ENCODE peak calls at places on chromosomes 7 and 10, in seven cellular contexts. One of them, this sample, is unnamed.

GRCh38 chr7:2355079-2356008 is 717 bp downstream of the EIF3B start:
- DNase-seq in K562: peak; percentile 32
- DNase-seq in NCI-H1092: no peak
- DNase-seq in LoVo: peak; percentile 12
- DNase-seq in fibroblast of the conjunctiva: no peak
- DNase-seq in activated T-cell treated with anti-CD3 and anti-CD28 coated beads for 1 hour: no peak
- DNase-seq in amniotic stem cell: no peak
- DNase-seq in this sample: no peak

GRCh38 chr7:70704921-70705346 is 427.0 kb upstream of the GALNT17 start:
- DNase-seq in NCI-H1092: no peak
- DNase-seq in activated T-cell treated with anti-CD3 and anti-CD28 coated beads for 1 hour: no peak
- DNase-seq in fibroblast of the conjunctiva: no peak
- DNase-seq in LoVo: no peak
- DNase-seq in amniotic stem cell: no peak
- DNase-seq in K562: no peak
- DNase-seq in this sample: no peak

GRCh38 chr10:113539789-113540188 is 13.1 kb upstream of the HABP2 start:
- DNase-seq in LoVo: no peak
- DNase-seq in K562: no peak
- DNase-seq in amniotic stem cell: no peak
- DNase-seq in NCI-H1092: no peak
- DNase-seq in fibroblast of the conjunctiva: no peak
- DNase-seq in activated T-cell treated with anti-CD3 and anti-CD28 coated beads for 1 hour: no peak
- DNase-seq in this sample: no peak

GRCh38 chr7:13240349-13240748 is 552.9 kb downstream of the ARL4A start:
- DNase-seq in activated T-cell treated with anti-CD3 and anti-CD28 coated beads for 1 hour: no peak
- DNase-seq in NCI-H1092: no peak
- DNase-seq in fibroblast of the conjunctiva: no peak
- DNase-seq in amniotic stem cell: no peak
- DNase-seq in K562: no peak
- DNase-seq in LoVo: peak; percentile 42
- DNase-seq in this sample: peak; percentile 0

GRCh38 chr7:42283553-42283952 is 46.5 kb upstream of the GLI3 start:
- DNase-seq in LoVo: no peak
- DNase-seq in NCI-H1092: no peak
- DNase-seq in amniotic stem cell: no peak
- DNase-seq in activated T-cell treated with anti-CD3 and anti-CD28 coated beads for 1 hour: no peak
- DNase-seq in fibroblast of the conjunctiva: peak; percentile 57
- DNase-seq in K562: no peak
- DNase-seq in this sample: no peak

GRCh38 chr7:4703532-4703931 is 21.4 kb downstream of the FOXK1 start:
- DNase-seq in fibroblast of the conjunctiva: no peak
- DNase-seq in activated T-cell treated with anti-CD3 and anti-CD28 coated beads for 1 hour: no peak
- DNase-seq in K562: no peak
- DNase-seq in amniotic stem cell: no peak
- DNase-seq in NCI-H1092: no peak
- DNase-seq in LoVo: no peak
- DNase-seq in this sample: no peak

GRCh38 chr7:26369519-26370385 is 78.1 kb downstream of the SNX10 start:
- DNase-seq in LoVo: peak; percentile 69
- DNase-seq in NCI-H1092: peak; percentile 74
- DNase-seq in fibroblast of the conjunctiva: no peak
- DNase-seq in activated T-cell treated with anti-CD3 and anti-CD28 coated beads for 1 hour: no peak
- DNase-seq in K562: peak; percentile 66
- DNase-seq in amniotic stem cell: no peak
- DNase-seq in this sample: no peak

GRCh38 chr7:150442811-150443210 is 7.6 kb upstream of the GIMAP8 start:
- DNase-seq in activated T-cell treated with anti-CD3 and anti-CD28 coated beads for 1 hour: no peak
- DNase-seq in NCI-H1092: no peak
- DNase-seq in fibroblast of the conjunctiva: no peak
- DNase-seq in LoVo: no peak
- DNase-seq in amniotic stem cell: no peak
- DNase-seq in K562: no peak
- DNase-seq in this sample: no peak

GRCh38 chr10:132111121-132111731 is 45.5 kb downstream of the JAKMIP3 start:
- DNase-seq in LoVo: no peak
- DNase-seq in amniotic stem cell: no peak
- DNase-seq in fibroblast of the conjunctiva: no peak
- DNase-seq in K562: no peak
- DNase-seq in NCI-H1092: no peak
- DNase-seq in activated T-cell treated with anti-CD3 and anti-CD28 coated beads for 1 hour: no peak
- DNase-seq in this sample: no peak

GRCh38 chr10:32180354-32181280 is 124.4 kb upstream of the KIF5B start:
- DNase-seq in NCI-H1092: no peak
- DNase-seq in LoVo: no peak
- DNase-seq in K562: no peak
- DNase-seq in activated T-cell treated with anti-CD3 and anti-CD28 coated beads for 1 hour: no peak
- DNase-seq in fibroblast of the conjunctiva: no peak
- DNase-seq in amniotic stem cell: no peak
- DNase-seq in this sample: no peak

GRCh38 chr7:27176343-27176731 is 2.2 kb upstream of the HOXA10 start:
- DNase-seq in activated T-cell treated with anti-CD3 and anti-CD28 coated beads for 1 hour: no peak
- DNase-seq in fibroblast of the conjunctiva: no peak
- DNase-seq in NCI-H1092: no peak
- DNase-seq in amniotic stem cell: no peak
- DNase-seq in K562: no peak
- DNase-seq in LoVo: no peak
- DNase-seq in this sample: no peak

GRCh38 chr7:107678110-107678753 is 17.6 kb downstream of the SLC26A4 start:
- DNase-seq in amniotic stem cell: no peak
- DNase-seq in fibroblast of the conjunctiva: no peak
- DNase-seq in LoVo: no peak
- DNase-seq in NCI-H1092: no peak
- DNase-seq in activated T-cell treated with anti-CD3 and anti-CD28 coated beads for 1 hour: no peak
- DNase-seq in K562: no peak
- DNase-seq in this sample: no peak

GRCh38 chr7:81367335-81367801 is 402.5 kb downstream of the HGF start:
- DNase-seq in NCI-H1092: no peak
- DNase-seq in fibroblast of the conjunctiva: peak; percentile 95
- DNase-seq in activated T-cell treated with anti-CD3 and anti-CD28 coated beads for 1 hour: no peak
- DNase-seq in LoVo: no peak
- DNase-seq in K562: no peak
- DNase-seq in amniotic stem cell: no peak
- DNase-seq in this sample: no peak

GRCh38 chr10:93061594-93062498 is 1.2 kb downstream of the CYP26C1 start:
- DNase-seq in NCI-H1092: no peak
- DNase-seq in activated T-cell treated with anti-CD3 and anti-CD28 coated beads for 1 hour: no peak
- DNase-seq in fibroblast of the conjunctiva: no peak
- DNase-seq in amniotic stem cell: no peak
- DNase-seq in K562: no peak
- DNase-seq in LoVo: no peak
- DNase-seq in this sample: no peak

GRCh38 chr7:134789967-134790685 is 10.7 kb downstream of the CALD1 start:
- DNase-seq in LoVo: no peak
- DNase-seq in amniotic stem cell: no peak
- DNase-seq in NCI-H1092: no peak
- DNase-seq in K562: no peak
- DNase-seq in fibroblast of the conjunctiva: no peak
- DNase-seq in activated T-cell treated with anti-CD3 and anti-CD28 coated beads for 1 hour: no peak
- DNase-seq in this sample: peak; percentile 63

GRCh38 chr7:156510966-156511365 is 129.6 kb upstream of the RNF32 start:
- DNase-seq in fibroblast of the conjunctiva: no peak
- DNase-seq in activated T-cell treated with anti-CD3 and anti-CD28 coated beads for 1 hour: no peak
- DNase-seq in amniotic stem cell: no peak
- DNase-seq in K562: no peak
- DNase-seq in LoVo: no peak
- DNase-seq in NCI-H1092: no peak
- DNase-seq in this sample: no peak

GRCh38 chr10:2926918-2927660 is 140.3 kb upstream of the PFKP start:
- DNase-seq in K562: no peak
- DNase-seq in activated T-cell treated with anti-CD3 and anti-CD28 coated beads for 1 hour: no peak
- DNase-seq in NCI-H1092: no peak
- DNase-seq in LoVo: no peak
- DNase-seq in amniotic stem cell: no peak
- DNase-seq in fibroblast of the conjunctiva: no peak
- DNase-seq in this sample: no peak

GRCh38 chr7:149706398-149706797 is 67.0 kb downstream of the ZNF467 start:
- DNase-seq in amniotic stem cell: no peak
- DNase-seq in activated T-cell treated with anti-CD3 and anti-CD28 coated beads for 1 hour: no peak
- DNase-seq in fibroblast of the conjunctiva: no peak
- DNase-seq in NCI-H1092: no peak
- DNase-seq in LoVo: no peak
- DNase-seq in K562: no peak
- DNase-seq in this sample: no peak

GRCh38 chr7:50446542-50446960 is 3.6 kb downstream of the FIGNL1 start:
- DNase-seq in K562: no peak
- DNase-seq in LoVo: peak; percentile 88
- DNase-seq in fibroblast of the conjunctiva: peak; percentile 13
- DNase-seq in amniotic stem cell: no peak
- DNase-seq in NCI-H1092: no peak
- DNase-seq in activated T-cell treated with anti-CD3 and anti-CD28 coated beads for 1 hour: no peak
- DNase-seq in this sample: peak; percentile 21

GRCh38 chr10:79381804-79382221 is 34.5 kb downstream of the PPIF start:
- DNase-seq in activated T-cell treated with anti-CD3 and anti-CD28 coated beads for 1 hour: no peak
- DNase-seq in LoVo: no peak
- DNase-seq in K562: peak; percentile 37
- DNase-seq in amniotic stem cell: no peak
- DNase-seq in NCI-H1092: no peak
- DNase-seq in fibroblast of the conjunctiva: peak; percentile 68
- DNase-seq in this sample: peak; percentile 60

GRCh38 chr7:35255909-35256876 is 2.3 kb upstream of the TBX20 start:
- DNase-seq in amniotic stem cell: no peak
- DNase-seq in activated T-cell treated with anti-CD3 and anti-CD28 coated beads for 1 hour: no peak
- DNase-seq in LoVo: no peak
- DNase-seq in fibroblast of the conjunctiva: no peak
- DNase-seq in NCI-H1092: no peak
- DNase-seq in K562: no peak
- DNase-seq in this sample: no peak

GRCh38 chr10:46520941-46521340 is 35.5 kb downstream of the GPRIN2 start:
- DNase-seq in activated T-cell treated with anti-CD3 and anti-CD28 coated beads for 1 hour: no peak
- DNase-seq in amniotic stem cell: no peak
- DNase-seq in fibroblast of the conjunctiva: no peak
- DNase-seq in LoVo: peak; percentile 13
- DNase-seq in K562: no peak
- DNase-seq in NCI-H1092: peak; percentile 75
- DNase-seq in this sample: no peak

GRCh38 chr7:6394114-6394513 is 53.6 kb downstream of the DAGLB start:
- DNase-seq in K562: no peak
- DNase-seq in amniotic stem cell: no peak
- DNase-seq in activated T-cell treated with anti-CD3 and anti-CD28 coated beads for 1 hour: no peak
- DNase-seq in LoVo: no peak
- DNase-seq in NCI-H1092: no peak
- DNase-seq in fibroblast of the conjunctiva: no peak
- DNase-seq in this sample: no peak

GRCh38 chr7:80772347-80773101 is 134.1 kb downstream of the CD36 start:
- DNase-seq in amniotic stem cell: no peak
- DNase-seq in fibroblast of the conjunctiva: no peak
- DNase-seq in LoVo: no peak
- DNase-seq in activated T-cell treated with anti-CD3 and anti-CD28 coated beads for 1 hour: no peak
- DNase-seq in NCI-H1092: no peak
- DNase-seq in K562: no peak
- DNase-seq in this sample: no peak

GRCh38 chr7:66779669-66780408 is 39.3 kb downstream of the RABGEF1 start:
- DNase-seq in NCI-H1092: no peak
- DNase-seq in fibroblast of the conjunctiva: no peak
- DNase-seq in amniotic stem cell: no peak
- DNase-seq in activated T-cell treated with anti-CD3 and anti-CD28 coated beads for 1 hour: no peak
- DNase-seq in LoVo: no peak
- DNase-seq in K562: no peak
- DNase-seq in this sample: no peak

GRCh38 chr7:132575336-132575986 is 809 bp downstream of the PLXNA4 start:
- DNase-seq in LoVo: no peak
- DNase-seq in NCI-H1092: peak; percentile 63
- DNase-seq in K562: no peak
- DNase-seq in fibroblast of the conjunctiva: no peak
- DNase-seq in amniotic stem cell: peak; percentile 40
- DNase-seq in activated T-cell treated with anti-CD3 and anti-CD28 coated beads for 1 hour: no peak
- DNase-seq in this sample: no peak

GRCh38 chr10:49359349-49360231 is 36.3 kb downstream of the DRGX start:
- DNase-seq in K562: no peak
- DNase-seq in NCI-H1092: no peak
- DNase-seq in fibroblast of the conjunctiva: no peak
- DNase-seq in amniotic stem cell: no peak
- DNase-seq in LoVo: no peak
- DNase-seq in activated T-cell treated with anti-CD3 and anti-CD28 coated beads for 1 hour: no peak
- DNase-seq in this sample: no peak

GRCh38 chr10:108783897-108784296 is 1139.4 kb downstream of the XPNPEP1 start:
- DNase-seq in NCI-H1092: no peak
- DNase-seq in LoVo: peak; percentile 9
- DNase-seq in amniotic stem cell: no peak
- DNase-seq in K562: peak; percentile 6
- DNase-seq in fibroblast of the conjunctiva: peak; percentile 26
- DNase-seq in activated T-cell treated with anti-CD3 and anti-CD28 coated beads for 1 hour: no peak
- DNase-seq in this sample: no peak

GRCh38 chr10:29658984-29659769 is 24.4 kb upstream of the SVIL start:
- DNase-seq in fibroblast of the conjunctiva: peak; percentile 96
- DNase-seq in LoVo: peak; percentile 94
- DNase-seq in activated T-cell treated with anti-CD3 and anti-CD28 coated beads for 1 hour: peak; percentile 33
- DNase-seq in NCI-H1092: no peak
- DNase-seq in K562: peak; percentile 13
- DNase-seq in amniotic stem cell: peak; percentile 97
- DNase-seq in this sample: peak; percentile 97

GRCh38 chr10:103828107-103828506 is 27.3 kb downstream of the SH3PXD2A start:
- DNase-seq in amniotic stem cell: no peak
- DNase-seq in LoVo: peak; percentile 10
- DNase-seq in fibroblast of the conjunctiva: no peak
- DNase-seq in K562: no peak
- DNase-seq in activated T-cell treated with anti-CD3 and anti-CD28 coated beads for 1 hour: no peak
- DNase-seq in NCI-H1092: no peak
- DNase-seq in this sample: no peak

GRCh38 chr7:64528770-64529169 is 34.1 kb downstream of the ZNF680 start:
- DNase-seq in K562: no peak
- DNase-seq in NCI-H1092: no peak
- DNase-seq in activated T-cell treated with anti-CD3 and anti-CD28 coated beads for 1 hour: no peak
- DNase-seq in fibroblast of the conjunctiva: no peak
- DNase-seq in LoVo: no peak
- DNase-seq in amniotic stem cell: no peak
- DNase-seq in this sample: no peak

GRCh38 chr10:98950106-98950505 is 285.5 kb downstream of the HPSE2 start:
- DNase-seq in amniotic stem cell: no peak
- DNase-seq in fibroblast of the conjunctiva: no peak
- DNase-seq in K562: no peak
- DNase-seq in NCI-H1092: no peak
- DNase-seq in activated T-cell treated with anti-CD3 and anti-CD28 coated beads for 1 hour: no peak
- DNase-seq in LoVo: no peak
- DNase-seq in this sample: no peak